ENCODE peak calls at places on chromosome 2, in seven cellular contexts. J is A549, L is aorta, Z is DND-41, S is astrocyte, U is heart right ventricle, K is lower lobe of right lung. H is an unnamed sample. For H3K4me1 and H3K9me3, the result is how much of the 10 kb centered on the place peaks cover.

GRCh38 chr2:86003967-86004366 is 101.7 kb downstream of the POLR1A start:
- DNase-seq in J (peak), L (no peak), Z (no peak), S (no peak), U (no peak), K (no peak), H (no peak)

GRCh38 chr2:167509585-167509984 is 621.3 kb downstream of the XIRP2 start:
- DNase-seq in J (peak), L (no peak), Z (no peak), S (peak), U (no peak), K (no peak), H (no peak)

GRCh38 chr2:239946570-239947311 is 78.4 kb downstream of the NDUFA10 start:
- DNase-seq in J (no peak), L (peak), Z (no peak), S (no peak), U (no peak), K (peak), H (no peak)

GRCh38 chr2:41932241-41933034 is 115.4 kb upstream of the PKDCC start:
- DNase-seq in J (no peak), L (peak), Z (no peak), S (peak), U (peak), K (peak), H (no peak)

GRCh38 chr2:160109939-160110673 is 47.7 kb upstream of the PLA2R1 start:
- DNase-seq in J (peak), L (peak), Z (peak), S (peak), U (peak), K (no peak), H (no peak)

GRCh38 chr2:26940001-26940400 is 30.4 kb upstream of the MAPRE3 start:
- DNase-seq in J (no peak), L (no peak), Z (no peak), S (no peak), U (no peak), K (no peak), H (no peak)

GRCh38 chr2:3159801-3160545 is 217.6 kb downstream of the EIPR1 start:
- DNase-seq in J (no peak), L (no peak), Z (no peak), S (no peak), U (no peak), K (no peak), H (no peak)

GRCh38 chr2:3236300-3236699 is 141.3 kb downstream of the EIPR1 start:
- DNase-seq in J (no peak), L (no peak), Z (no peak), S (no peak), U (no peak), K (no peak), H (no peak)

GRCh38 chr2:221283896-221284295 is 288.2 kb downstream of the EPHA4 start:
- DNase-seq in J (no peak), L (no peak), Z (no peak), S (peak), U (no peak), K (no peak), H (no peak)

GRCh38 chr2:145040433-145040832 is 520.5 kb upstream of the ZEB2 start:
- DNase-seq in J (no peak), L (no peak), Z (no peak), S (no peak), U (no peak), K (no peak), H (no peak)

GRCh38 chr2:180979935-180980184 is 545 bp upstream of the UBE2E3 start:
- DNase-seq in J (no peak), L (no peak), Z (no peak), S (no peak), U (no peak), K (no peak), H (no peak)

GRCh38 chr2:113251118-113251517 is 27.6 kb downstream of the PAX8 start:
- DNase-seq in J (no peak), L (no peak), Z (no peak), S (no peak), U (no peak), K (no peak), H (peak)

GRCh38 chr2:154133823-154134222 is 262.1 kb downstream of the GALNT13 start:
- DNase-seq in J (peak), L (no peak), Z (no peak), S (no peak), U (no peak), K (no peak), H (no peak)

GRCh38 chr2:230967113-230967512 is 28.8 kb upstream of the SPATA3 start:
- DNase-seq in J (no peak), L (no peak), Z (no peak), S (no peak), U (no peak), K (no peak), H (no peak)

GRCh38 chr2:9333591-9334171 is 89.6 kb downstream of the ITGB1BP1 start:
- DNase-seq in J (peak), L (peak), Z (peak), S (peak), U (peak), K (no peak), H (no peak)

GRCh38 chr2:55965966-55966365 is 42.4 kb upstream of the EFEMP1 start:
- DNase-seq in J (no peak), L (no peak), Z (no peak), S (peak), U (no peak), K (no peak), H (no peak)

GRCh38 chr2:241859436-241860183 is 916 bp upstream of the PDCD1 start:
- DNase-seq in J (no peak), L (peak), Z (peak), S (no peak), U (peak), K (peak), H (no peak)
- H3K4me1 ChIP-seq in J (under half), L (under half), Z (under half), S (under half), U (under half), K (under half), H (half or more)

GRCh38 chr2:185035906-185036305 is 437.6 kb downstream of the ZNF804A start:
- DNase-seq in J (no peak), L (no peak), Z (no peak), S (no peak), U (no peak), K (no peak), H (no peak)
- H3K9me3 ChIP-seq in J (under half), L (under half), Z (under half), S (under half), U (under half), K (under half), H (under half)

GRCh38 chr2:213221962-213222361 is 62.3 kb upstream of the SPAG16 start:
- DNase-seq in J (no peak), L (no peak), Z (no peak), S (no peak), U (no peak), K (no peak), H (no peak)

GRCh38 chr2:213216461-213216860 is 65.0 kb upstream of the IKZF2 start:
- DNase-seq in J (no peak), L (no peak), Z (no peak), S (peak), U (no peak), K (no peak), H (no peak)

GRCh38 chr2:213224366-213224765 is 59.9 kb upstream of the SPAG16 start:
- DNase-seq in J (no peak), L (no peak), Z (no peak), S (no peak), U (no peak), K (no peak), H (no peak)

GRCh38 chr2:213220967-213221603 is 63.2 kb upstream of the SPAG16 start:
- DNase-seq in J (no peak), L (no peak), Z (no peak), S (no peak), U (no peak), K (no peak), H (no peak)

DNA sequence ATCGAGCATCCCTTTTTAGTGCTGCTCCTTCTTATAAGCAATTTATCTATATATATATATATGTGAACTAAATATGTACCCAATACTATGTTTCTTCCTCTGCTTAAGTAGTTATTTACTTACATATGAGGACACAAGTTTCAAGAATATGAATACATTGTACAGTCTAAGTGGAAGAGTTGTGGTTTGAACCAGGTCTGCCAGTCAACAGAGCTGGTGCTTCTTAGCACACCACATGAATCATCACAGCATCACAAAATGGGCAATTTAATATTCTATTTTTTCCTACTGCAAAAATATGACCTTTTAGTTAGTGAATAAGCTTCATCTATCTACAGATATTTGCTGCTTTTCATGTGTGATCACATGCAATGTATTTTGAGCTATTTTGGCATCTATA is 64.4 kb upstream of the SPAG16 start:
- DNase-seq in J (no peak), L (no peak), Z (no peak), S (no peak), U (no peak), K (no peak), H (no peak)
- H3K27ac ChIP-seq in J (no peak), L (no peak), Z (peak), S (no peak), U (no peak), K (no peak), H (no peak)

DNA sequence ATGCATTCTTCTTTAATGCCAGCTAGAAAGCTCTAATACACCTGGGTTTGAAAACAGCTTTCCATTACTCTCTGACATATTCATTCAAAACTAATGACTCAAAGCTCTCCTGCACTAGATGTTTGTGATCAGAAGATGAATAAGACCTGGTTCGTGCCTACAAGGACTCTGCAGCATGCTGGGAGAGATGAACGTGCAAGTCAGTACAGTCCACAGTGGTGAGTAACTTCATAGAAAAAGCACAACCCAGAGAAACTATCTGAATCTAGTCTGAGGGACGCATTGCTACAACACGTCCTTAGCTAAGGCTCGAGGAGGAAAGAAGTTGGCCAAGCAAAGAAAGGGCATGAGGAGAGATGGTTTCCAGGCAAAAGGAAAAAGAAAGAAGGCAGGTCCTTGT is 234.3 kb downstream of the OSR1 start:
- DNase-seq in J (peak), L (no peak), Z (no peak), S (peak), U (no peak), K (no peak), H (no peak)
- H3K4me1 ChIP-seq in J (under half), L (under half), Z (under half), S (under half), U (under half), K (under half), H (under half)

GRCh38 chr2:102345329-102345920 is 10.2 kb upstream of the IL18R1 start:
- DNase-seq in J (no peak), L (no peak), Z (no peak), S (no peak), U (no peak), K (no peak), H (no peak)
- H3K9me3 ChIP-seq in J (under half), L (under half), Z (under half), S (under half), U (under half), K (under half), H (under half)

GRCh38 chr2:64565949-64566705 is 42.0 kb downstream of the AFTPH start:
- DNase-seq in J (no peak), L (no peak), Z (no peak), S (no peak), U (no peak), K (no peak), H (no peak)
- H3K27ac ChIP-seq in J (no peak), L (no peak), Z (no peak), S (no peak), U (no peak), K (no peak), H (no peak)

GRCh38 chr2:36411962-36412444 is 56.4 kb downstream of the CRIM1 start:
- DNase-seq in J (peak), L (no peak), Z (no peak), S (no peak), U (no peak), K (no peak), H (no peak)
- H3K4me1 ChIP-seq in J (half or more), L (under half), Z (under half), S (under half), U (under half), K (half or more), H (under half)

GRCh38 chr2:233981574-233982420 is 64.6 kb downstream of the TRPM8 start:
- DNase-seq in J (peak), L (no peak), Z (no peak), S (no peak), U (no peak), K (no peak), H (no peak)

GRCh38 chr2:233980955-233981555 is 63.9 kb downstream of the TRPM8 start:
- DNase-seq in J (no peak), L (no peak), Z (no peak), S (no peak), U (no peak), K (no peak), H (no peak)

GRCh38 chr2:233977296-233977837 is 60.2 kb downstream of the TRPM8 start:
- DNase-seq in J (peak), L (no peak), Z (no peak), S (no peak), U (no peak), K (no peak), H (no peak)

GRCh38 chr2:233982421-233983121 is 65.4 kb downstream of the TRPM8 start:
- DNase-seq in J (peak), L (no peak), Z (no peak), S (peak), U (no peak), K (no peak), H (no peak)

DNA sequence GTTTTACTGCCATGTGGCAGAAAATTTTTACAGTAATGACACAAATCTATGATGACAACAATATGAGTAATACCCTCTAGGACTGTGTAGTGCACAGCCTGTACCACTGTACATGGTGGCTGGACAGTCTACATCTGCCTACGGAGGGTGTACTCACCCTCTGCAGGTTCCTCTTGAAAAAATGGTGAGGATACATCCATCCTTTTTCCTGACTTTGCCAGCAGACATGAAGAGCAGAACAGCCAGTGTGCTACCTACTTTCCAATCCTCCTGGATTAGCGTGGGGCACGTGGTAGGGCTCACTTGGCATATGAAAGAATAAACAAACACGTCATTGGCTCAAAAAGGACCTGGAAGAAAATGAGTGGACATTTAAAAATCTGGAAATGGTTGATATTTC is 62.6 kb downstream of the TRPM8 start:
- DNase-seq in J (no peak), L (no peak), Z (no peak), S (no peak), U (no peak), K (no peak), H (no peak)
- H3K9me3 ChIP-seq in J (under half), L (under half), Z (under half), S (under half), U (under half), K (under half), H (under half)